ENCODE peak calls at places on chromosomes 5 and 9, in nine cellular contexts. Y is tibial nerve, F is GM23338, S is NB4, K is stomach, D is foreskin fibroblast, I is B cell, N is transverse colon, H is H9. O is an unnamed sample.

GRCh38 chr9:137429546-137429890 is 6.3 kb downstream of the NOXA1 start:
- DNase-seq in D (no peak), Y (no peak), F (no peak), I (no peak), K (no peak), S (no peak), N (no peak), H (no peak), O (no peak)

GRCh38 chr5:150780180-150780692 is 1.7 kb downstream of the SMIM3 start:
- DNase-seq in F (no peak), H (no peak), S (peak; percentile 86), Y (no peak), K (peak; percentile 31), N (peak; percentile 59), I (no peak), D (peak; percentile 89), O (no peak)

GRCh38 chr5:72224946-72225427 is 95.1 kb downstream of the MRPS27 start:
- DNase-seq in N (no peak), H (no peak), Y (no peak), D (no peak), S (no peak), F (no peak), I (no peak), K (no peak), O (no peak)

GRCh38 chr5:9170026-9170425 is 375.8 kb downstream of the SEMA5A start:
- DNase-seq in K (no peak), F (no peak), N (no peak), Y (no peak), D (peak; percentile 66), I (no peak), H (no peak), S (no peak), O (no peak)

GRCh38 chr9:124438091-124438490 is 12.2 kb upstream of the ADGRD2 start:
- DNase-seq in F (no peak), K (no peak), N (no peak), S (no peak), Y (no peak), I (no peak), H (no peak), D (no peak), O (no peak)

GRCh38 chr5:151740336-151740942 is 18.0 kb downstream of the ATOX1 start:
- DNase-seq in I (peak; percentile 73), K (peak; percentile 29), D (peak; percentile 94), N (peak; percentile 40), S (peak; percentile 76), F (peak; percentile 89), H (peak; percentile 76), Y (peak; percentile 29), O (peak; percentile 74)

GRCh38 chr5:96176022-96176421 is 214.4 kb upstream of the ELL2 start:
- DNase-seq in I (no peak), K (no peak), H (no peak), D (no peak), S (no peak), F (no peak), N (no peak), Y (no peak), O (no peak)

GRCh38 chr5:149930060-149930753 is 14.4 kb downstream of the PDE6A start:
- DNase-seq in N (no peak), I (no peak), S (no peak), H (no peak), D (peak; percentile 45), K (no peak), F (no peak), Y (no peak), O (no peak)

GRCh38 chr9:128416432-128417019 is 4.1 kb upstream of the CERCAM start:
- DNase-seq in N (no peak), K (no peak), I (no peak), S (peak; percentile 56), F (no peak), H (no peak), Y (no peak), D (no peak), O (no peak)

GRCh38 chr9:128421474-128422010 is 885 bp downstream of the CERCAM start:
- DNase-seq in F (no peak), K (no peak), N (no peak), H (no peak), Y (no peak), I (peak; percentile 11), S (peak; percentile 79), D (peak; percentile 58), O (no peak)

GRCh38 chr9:128420651-128421473 is at the start of gene CERCAM:
- DNase-seq in I (peak; percentile 93), F (peak; percentile 68), H (peak; percentile 65), N (peak; percentile 65), D (peak; percentile 75), S (peak; percentile 87), K (peak; percentile 55), Y (peak; percentile 41), O (peak; percentile 50)

GRCh38 chr9:128420060-128420650 is 502 bp upstream of the CERCAM start:
- DNase-seq in F (peak; percentile 66), N (peak; percentile 74), S (peak; percentile 76), K (peak; percentile 74), D (peak; percentile 90), H (no peak), I (peak; percentile 94), Y (peak; percentile 50), O (peak; percentile 73)

DNA sequence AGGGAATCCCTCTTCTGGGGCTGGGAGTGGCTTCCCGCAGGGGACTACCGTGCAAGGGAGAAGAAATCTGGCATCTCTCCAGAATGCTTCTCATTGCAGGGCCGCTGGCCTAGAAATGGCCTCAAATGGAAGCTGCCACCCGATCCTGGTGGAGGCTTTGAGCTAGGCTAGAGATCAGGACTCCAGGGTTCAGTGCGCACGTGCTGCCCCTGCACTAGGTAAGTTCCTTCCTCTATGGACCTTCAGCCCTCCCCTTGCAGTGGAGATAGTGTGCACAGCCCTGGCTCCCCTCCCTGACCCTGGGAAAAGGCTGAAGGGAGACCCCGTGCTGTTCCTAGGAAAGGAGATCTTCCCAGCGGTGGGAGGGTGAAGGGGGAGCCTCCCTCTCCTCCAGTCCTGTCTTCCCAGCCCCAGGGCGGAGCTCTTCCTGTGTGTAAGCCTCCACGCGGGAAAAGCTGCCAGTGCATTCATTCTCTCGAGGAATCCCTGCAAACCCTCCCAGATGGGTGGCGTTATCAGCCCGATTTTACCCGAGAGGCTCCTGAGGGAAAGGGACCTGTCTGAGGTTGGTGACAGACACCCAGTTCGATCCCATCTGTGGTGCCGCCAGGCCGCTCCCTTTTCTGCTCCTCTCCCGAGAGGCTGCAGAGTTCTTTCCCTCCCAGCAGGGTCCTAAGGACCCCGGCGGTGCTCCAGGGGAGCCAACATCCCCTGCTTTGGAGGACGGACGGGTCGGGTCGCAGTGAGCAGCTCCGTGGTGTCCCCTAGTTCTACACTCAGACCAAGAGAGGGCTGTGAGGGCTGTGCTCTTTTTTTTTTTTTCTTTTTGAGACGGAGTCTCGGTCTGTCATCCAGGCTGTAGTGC is 1.4 kb upstream of the CERCAM start:
- DNase-seq in H (no peak), N (no peak), D (peak; percentile 54), F (no peak), Y (no peak), K (no peak), I (no peak), S (no peak), O (no peak)
- TF ChIP-seq CTCF in H (no peak), N (no peak), D (no peak), F (no peak), Y (no peak), K (no peak), I (no peak), S (no peak), O (no peak)

GRCh38 chr9:72200452-72200851 is 51.2 kb downstream of the GDA start:
- DNase-seq in H (no peak), K (no peak), F (no peak), I (no peak), N (no peak), S (peak; percentile 1), D (no peak), Y (no peak), O (no peak)

GRCh38 chr9:72207278-72207677 is 58.0 kb downstream of the GDA start:
- DNase-seq in F (no peak), H (no peak), D (no peak), K (no peak), Y (no peak), N (no peak), S (no peak), I (no peak), O (no peak)

GRCh38 chr9:72205513-72205912 is 56.3 kb downstream of the GDA start:
- DNase-seq in I (no peak), K (no peak), F (no peak), N (no peak), S (no peak), H (no peak), D (no peak), Y (no peak), O (no peak)

GRCh38 chr9:72204062-72204461 is 54.8 kb downstream of the GDA start:
- DNase-seq in H (no peak), K (no peak), Y (no peak), I (no peak), D (no peak), N (no peak), F (no peak), S (no peak), O (no peak)

DNA sequence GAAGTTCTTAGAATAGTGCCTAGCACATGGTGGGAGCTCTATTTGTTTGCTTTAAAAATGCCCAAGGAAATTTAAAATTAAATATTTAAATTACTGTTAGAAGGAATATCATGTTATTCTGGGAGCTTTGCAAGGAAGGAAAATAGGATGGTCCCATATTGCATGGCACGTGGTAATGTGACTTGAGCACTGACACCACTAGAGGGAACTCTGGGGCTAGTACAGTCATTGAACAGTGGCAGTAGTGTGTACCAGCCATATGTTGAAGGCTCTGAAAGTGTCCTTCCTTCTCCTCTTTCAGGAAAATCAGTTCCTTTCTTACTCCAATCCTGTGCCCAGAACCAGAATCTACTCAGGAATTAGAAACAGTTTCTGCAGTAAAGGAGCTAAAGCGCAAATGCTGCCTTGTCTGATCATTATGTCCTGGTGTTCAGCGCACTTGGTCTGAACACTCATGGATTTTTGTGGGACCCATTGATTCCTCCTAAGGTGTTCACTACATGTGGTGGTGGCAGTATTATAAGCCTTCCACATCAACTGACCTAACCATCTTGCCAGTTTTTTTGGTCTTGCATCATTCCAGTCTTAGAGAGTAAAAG is 54.1 kb downstream of the GDA start:
- DNase-seq in S (peak; percentile 28), H (peak; percentile 34), I (no peak), K (no peak), N (peak; percentile 35), Y (no peak), D (peak; percentile 25), F (peak; percentile 73), O (peak; percentile 34)
- TF ChIP-seq CTCF in S (peak; percentile 51), H (peak; percentile 74), I (peak; percentile 13), K (no peak), N (peak; percentile 25), Y (peak; percentile 22), D (peak; percentile 57), F (peak; percentile 69), O (peak; percentile 61)

GRCh38 chr9:121023064-121023463 is 27.0 kb downstream of the C5 start:
- DNase-seq in D (peak; percentile 20), Y (no peak), N (no peak), K (no peak), I (no peak), S (peak; percentile 23), F (no peak), H (peak; percentile 30), O (peak; percentile 33)
- TF ChIP-seq CTCF in D (peak; percentile 31), Y (no peak), N (no peak), K (no peak), I (no peak), S (no peak), F (no peak), H (peak; percentile 55), O (no peak)

DNA sequence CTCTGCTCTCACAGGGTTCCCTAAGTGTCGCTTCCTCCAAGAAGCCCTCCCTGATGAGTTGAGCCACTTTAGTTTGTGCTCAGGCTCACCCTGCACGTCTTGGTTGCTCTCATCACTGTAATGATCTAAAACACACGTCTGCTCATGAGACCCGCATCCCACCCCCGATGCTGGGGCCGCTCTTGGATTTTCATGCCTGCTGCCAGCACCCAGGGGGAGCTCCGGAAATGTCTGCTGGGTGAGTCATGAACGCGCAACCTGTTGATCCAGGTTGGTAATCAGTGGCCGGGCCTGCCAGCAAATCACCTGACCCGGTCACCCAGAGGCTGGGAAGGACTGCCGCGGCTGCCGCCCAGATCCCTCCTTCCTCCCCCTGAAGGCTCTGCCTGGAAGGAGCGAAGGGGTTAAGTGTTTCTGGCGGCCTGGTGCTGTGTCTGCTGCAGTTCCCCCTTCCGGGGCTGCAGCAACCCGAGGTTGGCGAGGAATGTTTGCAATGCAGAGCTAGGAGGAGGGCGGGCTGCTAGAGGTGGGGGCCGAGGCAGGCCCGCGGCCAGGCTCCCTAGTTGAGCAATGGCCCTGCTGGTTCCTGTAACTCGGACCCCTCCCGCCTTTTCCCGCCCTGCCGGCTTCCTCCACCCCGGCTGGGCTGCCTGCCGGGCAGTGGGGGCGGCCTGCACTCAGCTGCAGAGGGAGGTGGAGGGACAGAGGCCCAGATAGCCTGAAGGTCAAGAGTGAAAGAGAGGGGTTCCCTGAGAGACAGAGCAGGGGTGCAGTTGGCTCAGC is 156.1 kb upstream of the IER5L start:
- DNase-seq in D (peak; percentile 95), I (no peak), Y (peak; percentile 71), K (peak; percentile 95), S (peak; percentile 97), F (peak; percentile 97), N (peak; percentile 82), H (peak; percentile 99), O (peak; percentile 95)
- TF ChIP-seq CTCF in D (no peak), I (no peak), Y (no peak), K (no peak), S (no peak), F (no peak), N (no peak), H (no peak), O (no peak)

O was measured in Calu3.